ENCODE peak calls at places on chromosomes 13 and 19, in four cellular contexts. P is fibroblast of lung, W is AG09309, L is brain microvascular endothelial cell. S is an unnamed sample.

GRCh38 chr13:28981530-28981929 is 161.4 kb downstream of the MTUS2 start:
- DNase-seq in P (no peak), W (no peak), L (no peak), S (no peak)

GRCh38 chr19:49264258-49264657 is 60.7 kb downstream of the SLC6A16 start:
- DNase-seq in P (no peak), W (no peak), L (no peak), S (no peak)

GRCh38 chr13:107866007-107866665 is 349.2 kb downstream of the LIG4 start:
- DNase-seq in P (no peak), W (no peak), L (peak; percentile 25), S (peak; percentile 48)

GRCh38 chr19:38055040-38055439 is 148.0 kb downstream of the SIPA1L3 start:
- DNase-seq in P (no peak), W (no peak), L (no peak), S (no peak)

GRCh38 chr13:96093296-96094006 is 3.5 kb downstream of the HS6ST3 start:
- DNase-seq in P (no peak), W (no peak), L (no peak), S (no peak)

GRCh38 chr13:68152414-68152813 is 922.3 kb upstream of the PCDH9 start:
- DNase-seq in P (no peak), W (no peak), L (no peak), S (no peak)

GRCh38 chr13:91647361-91647970 is 249.0 kb downstream of the GPC5 start:
- DNase-seq in P (peak; percentile 81), W (no peak), L (no peak), S (no peak)

GRCh38 chr19:7596191-7596937 is 701 bp downstream of the CAMSAP3 start:
- DNase-seq in P (no peak), W (no peak), L (no peak), S (no peak)

GRCh38 chr19:28887920-28888618 is 324.9 kb downstream of the UQCRFS1 start:
- DNase-seq in P (no peak), W (no peak), L (no peak), S (no peak)

DNA sequence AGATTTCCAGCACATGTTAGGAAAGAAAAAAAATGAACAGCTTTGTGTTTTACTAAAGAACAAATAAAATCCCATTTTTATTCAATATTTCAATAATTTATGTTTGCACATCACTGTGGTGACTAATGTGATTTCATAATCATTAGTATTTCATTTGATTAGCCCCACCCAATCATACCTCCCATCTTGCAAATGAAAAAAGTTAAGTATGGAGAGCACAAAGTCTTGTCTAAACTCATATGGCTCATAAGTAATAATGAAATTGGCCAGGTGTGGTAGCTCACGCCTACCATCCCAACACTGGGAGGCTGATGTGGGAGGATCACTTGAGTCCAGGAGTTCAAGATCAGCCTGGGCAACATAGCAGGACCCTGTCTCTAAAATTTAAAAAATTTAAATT is 3.8 kb downstream of the ZNF490 start:
- DNase-seq in P (no peak), W (no peak), L (no peak), S (no peak)
- TF ChIP-seq CTCF in P (no peak), W (no peak), L (no peak), S (no peak)

DNA sequence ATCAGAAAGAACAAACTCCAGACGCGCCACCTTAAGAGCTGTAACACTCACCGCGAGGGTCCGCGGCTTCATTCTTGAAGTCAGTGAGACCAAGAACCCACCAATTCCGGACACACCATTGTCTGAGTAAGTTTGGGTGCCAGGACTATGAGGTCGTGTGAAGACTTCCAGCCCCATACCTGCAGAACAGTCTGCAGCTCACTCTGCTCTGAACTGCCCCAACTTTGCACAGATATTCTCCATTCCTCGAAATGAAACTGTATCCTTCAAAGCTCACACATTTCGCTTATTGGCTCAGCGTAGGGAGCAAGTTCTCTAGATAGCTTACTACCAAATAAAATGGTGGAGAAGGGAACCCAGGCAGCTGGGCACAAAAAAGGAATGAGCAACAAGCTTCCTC is 2.6 kb upstream of the CYP4F2 start:
- DNase-seq in P (no peak), W (no peak), L (no peak), S (no peak)
- H3K4me3 ChIP-seq in P (no peak overlapping the region), W (no peak overlapping the region), L (no peak overlapping the region), S (no peak overlapping the region)

GRCh38 chr19:39224910-39225309 is 19.9 kb downstream of the IFNL3 start:
- DNase-seq in P (no peak), W (no peak), L (no peak), S (no peak)
- TF ChIP-seq CTCF in P (no peak), W (no peak), L (no peak), S (no peak)

GRCh38 chr19:58009301-58009665 is 6.7 kb upstream of the ZNF606 start:
- DNase-seq in P (no peak), W (no peak), L (no peak), S (no peak)
- H3K4me3 ChIP-seq in P (peak overlapping the region; percentile 56), W (no peak overlapping the region), L (peak overlapping the region; percentile 50), S (peak overlapping the region; percentile 59)

DNA sequence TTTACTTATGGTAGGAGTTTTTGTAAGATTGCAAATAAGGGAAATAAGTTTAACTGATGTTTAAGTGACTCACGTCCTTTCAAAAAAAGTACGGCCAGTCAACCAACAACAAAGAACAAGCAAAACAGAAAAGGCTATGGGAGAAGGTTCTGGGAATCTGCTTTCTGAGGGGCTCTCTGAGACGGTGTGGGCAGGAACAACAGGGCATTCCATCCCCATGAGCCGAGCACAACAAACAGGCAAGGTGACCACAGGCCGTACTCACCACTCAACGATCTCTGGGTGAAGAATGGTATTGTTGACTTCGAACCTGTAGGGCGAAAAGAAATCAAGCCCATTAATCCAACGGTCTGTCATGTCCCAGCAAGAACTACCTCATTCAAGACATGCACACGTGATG is 43.8 kb downstream of the PEPD start:
- DNase-seq in P (no peak), W (no peak), L (peak; percentile 36), S (no peak)
- TF ChIP-seq CTCF in P (no peak), W (no peak), L (no peak), S (no peak)

GRCh38 chr13:73975767-73976166 is 158.4 kb downstream of the KLF12 start:
- DNase-seq in P (no peak), W (no peak), L (no peak), S (no peak)
- H3K4me3 ChIP-seq in P (no peak overlapping the region), W (no peak overlapping the region), L (no peak overlapping the region), S (no peak overlapping the region)

GRCh38 chr19:4620675-4621074 is 18.6 kb upstream of the TNFAIP8L1 start:
- DNase-seq in P (no peak), W (no peak), L (no peak), S (no peak)

GRCh38 chr19:4624301-4624700 is 15.0 kb upstream of the TNFAIP8L1 start:
- DNase-seq in P (no peak), W (no peak), L (no peak), S (no peak)

GRCh38 chr19:4624733-4625362 is 14.5 kb upstream of the TNFAIP8L1 start:
- DNase-seq in P (peak; percentile 17), W (no peak), L (no peak), S (no peak)

GRCh38 chr19:4619668-4620294 is 19.5 kb upstream of the TNFAIP8L1 start:
- DNase-seq in P (no peak), W (no peak), L (no peak), S (no peak)

GRCh38 chr19:4622695-4623421 is 16.5 kb upstream of the TNFAIP8L1 start:
- DNase-seq in P (no peak), W (no peak), L (no peak), S (no peak)
- TF ChIP-seq CTCF in P (peak; percentile 4), W (no peak), L (peak; percentile 36), S (peak; percentile 37)

DNA sequence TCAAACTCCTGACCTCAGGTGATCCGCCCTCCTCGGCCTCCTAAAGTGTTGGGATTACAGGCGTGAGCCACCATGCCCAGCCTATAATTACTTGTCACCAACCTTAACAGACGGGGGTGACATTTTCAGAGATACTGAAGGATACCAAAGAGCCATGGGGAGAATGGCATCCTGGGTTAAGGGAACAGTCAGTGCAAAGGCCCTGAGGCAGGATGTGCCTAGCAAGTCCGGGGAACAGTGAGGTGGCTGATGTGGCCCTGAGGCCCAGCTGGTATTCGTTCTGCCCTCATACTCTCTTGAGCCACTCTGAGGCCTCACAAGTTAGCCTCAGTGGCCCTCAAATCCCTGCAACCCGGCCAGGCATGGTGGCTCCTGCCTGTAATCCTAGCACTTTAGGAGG is 15.0 kb upstream of the ANGPTL8 start:
- DNase-seq in P (no peak), W (no peak), L (no peak), S (no peak)
- H3K4me3 ChIP-seq in P (no peak overlapping the region), W (no peak overlapping the region), L (no peak overlapping the region), S (no peak overlapping the region)

GRCh38 chr19:55165952-55166529 is 372 bp downstream of the DNAAF3 start:
- DNase-seq in P (peak; percentile 78), W (no peak), L (peak; percentile 73), S (peak; percentile 84)
- TF ChIP-seq CTCF in P (peak; percentile 56), W (peak; percentile 74), L (peak; percentile 80), S (peak; percentile 76)

GRCh38 chr19:50349277-50350057 is 16.0 kb downstream of the NAPSA start:
- DNase-seq in P (no peak), W (no peak), L (no peak), S (no peak)

GRCh38 chr19:50341091-50341564 is 12.0 kb upstream of the KCNC3 start:
- DNase-seq in P (no peak), W (no peak), L (no peak), S (no peak)

DNA sequence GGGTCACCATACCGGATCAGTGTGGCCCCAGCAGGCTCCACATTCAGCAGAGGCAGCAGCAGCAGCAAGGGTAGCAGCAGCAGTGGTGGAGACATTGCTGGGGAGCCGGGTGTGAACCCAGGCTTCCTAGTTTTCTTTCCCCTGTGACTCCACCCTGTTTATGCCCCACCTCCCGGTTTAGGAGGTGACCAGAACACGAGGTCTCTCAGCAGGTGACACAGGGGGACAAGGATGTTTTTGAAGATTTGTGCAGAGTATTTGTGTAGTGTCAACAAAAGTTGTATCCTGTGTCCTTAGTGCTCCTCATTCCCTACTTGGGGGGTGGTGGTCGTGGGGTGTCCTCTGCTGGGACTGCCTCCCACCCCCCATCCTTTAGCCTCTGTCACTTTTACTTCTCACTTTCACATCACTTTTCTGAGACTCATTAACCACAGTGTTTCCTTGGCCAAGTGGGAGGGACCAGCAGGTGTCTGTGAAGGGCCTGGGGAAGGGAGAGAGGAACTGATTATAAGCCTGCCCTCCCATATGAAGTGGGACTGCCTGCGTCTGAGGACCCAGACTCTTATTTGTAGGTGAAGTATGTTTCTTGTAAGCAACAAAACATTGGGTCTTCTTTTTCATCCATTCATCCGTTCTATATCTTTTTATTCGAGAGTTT is 15.6 kb upstream of the KCNC3 start:
- DNase-seq in P (no peak), W (no peak), L (no peak), S (no peak)
- H3K4me3 ChIP-seq in P (no peak overlapping the region), W (no peak overlapping the region), L (no peak overlapping the region), S (no peak overlapping the region)